ENCODE peak calls at places on chromosome 12, in four cellular contexts. J is vagina; W is CD4-positive, alpha-beta T cell; Q is neural crest cell. U is an unnamed sample.
A peak's percentile ranks its signal among the peaks of the same experiment; 100 is the strongest.

GRCh38 chr12:15752780-15753179 is 36.4 kb downstream of the EPS8 start:
- DNase-seq in J (no peak), W (no peak), Q (no peak), U (no peak)

GRCh38 chr12:90023207-90023870 is 314.7 kb upstream of the ATP2B1 start:
- DNase-seq in J (no peak), W (no peak), Q (no peak), U (no peak)

GRCh38 chr12:102423447-102423846 is 56.9 kb downstream of the IGF1 start:
- DNase-seq in J (no peak), W (no peak), Q (no peak), U (no peak)

GRCh38 chr12:106275458-106275857 is 27.1 kb upstream of the TCP11L2 start:
- DNase-seq in J (no peak), W (no peak), Q (no peak), U (no peak)

GRCh38 chr12:25415004-25415403 is 138.1 kb downstream of the LMNTD1 start:
- DNase-seq in J (no peak), W (no peak), Q (no peak), U (no peak)

GRCh38 chr12:45314770-45315169 is 98.9 kb downstream of the ANO6 start:
- DNase-seq in J (no peak), W (no peak), Q (no peak), U (no peak)

GRCh38 chr12:47408171-47408871 is 297.5 kb downstream of the RPAP3 start:
- DNase-seq in J (no peak), W (no peak), Q (no peak), U (peak; percentile 46)

GRCh38 chr12:64187370-64187769 is 34.7 kb downstream of the KICS2 start:
- DNase-seq in J (no peak), W (no peak), Q (no peak), U (no peak)

GRCh38 chr12:47964102-47964723 is 817 bp downstream of the TMEM106C start:
- DNase-seq in J (no peak), W (no peak), Q (no peak), U (no peak)

GRCh38 chr12:80019691-80020090 is 79.6 kb upstream of the OTOGL start:
- DNase-seq in J (no peak), W (no peak), Q (no peak), U (no peak)

DNA sequence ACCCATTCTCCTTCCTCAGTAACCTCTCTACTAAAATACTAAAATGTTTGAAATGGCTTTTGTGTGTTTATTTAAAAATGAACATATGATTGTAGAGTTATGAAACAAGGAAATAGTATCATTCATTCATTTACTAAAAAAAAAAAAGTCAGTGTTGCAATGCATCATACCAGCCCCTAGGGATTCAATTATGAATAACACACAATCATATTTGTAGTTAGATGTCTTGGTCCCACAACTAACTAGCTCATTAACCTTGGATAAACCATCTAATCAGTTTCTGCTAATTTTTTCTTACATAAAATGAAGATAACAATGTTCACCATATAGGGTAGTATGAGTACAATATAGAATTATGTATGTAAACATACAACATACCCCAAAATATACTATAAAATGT is 183.2 kb downstream of the GRIN2B start:
- DNase-seq in J (no peak), W (no peak), Q (no peak), U (no peak)
- TF ChIP-seq CTCF in J (no peak), W (no peak), Q (peak; percentile 44), U (no peak)

GRCh38 chr12:75724913-75725312 is 213.5 kb upstream of the KRR1 start:
- DNase-seq in J (no peak), W (no peak), Q (no peak), U (no peak)

GRCh38 chr12:75722714-75723200 is 211.3 kb upstream of the KRR1 start:
- DNase-seq in J (no peak), W (peak; percentile 1), Q (no peak), U (no peak)

GRCh38 chr12:75727577-75727976 is 216.2 kb upstream of the KRR1 start:
- DNase-seq in J (no peak), W (no peak), Q (no peak), U (no peak)

GRCh38 chr12:75728826-75729225 is 217.4 kb upstream of the KRR1 start:
- DNase-seq in J (no peak), W (no peak), Q (no peak), U (no peak)

GRCh38 chr12:75725505-75726120 is 214.2 kb upstream of the KRR1 start:
- DNase-seq in J (no peak), W (no peak), Q (no peak), U (no peak)
- TF ChIP-seq CTCF in J (no peak), W (no peak), Q (peak; percentile 22), U (no peak)

DNA sequence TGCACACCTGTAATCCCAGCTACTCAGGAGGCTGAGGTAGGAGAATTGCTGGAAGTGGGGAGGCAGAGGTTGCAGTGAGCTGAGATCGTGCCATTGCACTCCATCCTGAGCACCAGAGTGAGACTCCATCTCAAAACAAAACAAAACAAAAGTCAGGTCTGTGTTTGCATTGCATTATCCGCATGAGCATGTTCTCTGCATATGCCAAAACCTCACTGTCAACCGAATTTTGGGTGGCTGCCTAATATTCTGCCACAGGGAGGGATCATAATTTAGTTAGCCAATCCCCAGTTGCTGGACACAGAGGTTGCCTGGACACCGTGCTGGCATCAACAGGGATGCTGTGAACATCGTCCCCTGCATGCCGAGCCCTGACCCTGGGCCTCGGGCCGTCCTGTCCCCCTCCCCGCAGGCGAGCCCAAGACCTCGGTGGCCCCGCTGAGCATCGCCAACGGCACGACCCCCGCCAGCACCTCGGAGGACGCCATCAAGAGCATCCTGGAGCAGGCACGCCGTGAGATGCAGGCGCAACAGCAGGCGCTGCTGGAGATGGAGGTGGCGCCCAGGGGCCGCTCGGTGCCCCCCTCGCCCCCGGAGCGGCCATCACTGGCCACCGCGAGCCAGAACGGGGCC is 49.2 kb downstream of the PHETA1 start:
- DNase-seq in J (no peak), W (no peak), Q (no peak), U (no peak)
- TF ChIP-seq CTCF in J (no peak), W (no peak), Q (no peak), U (no peak)

GRCh38 chr12:126347421-126347820 is 1282.2 kb downstream of the AACS start:
- DNase-seq in J (no peak), W (no peak), Q (no peak), U (no peak)
- TF ChIP-seq CTCF in J (no peak), W (no peak), Q (peak; percentile 34), U (no peak)

GRCh38 chr12:126976574-126976973 is 1290.4 kb upstream of the TMEM132C start:
- DNase-seq in J (no peak), W (no peak), Q (no peak), U (no peak)

DNA sequence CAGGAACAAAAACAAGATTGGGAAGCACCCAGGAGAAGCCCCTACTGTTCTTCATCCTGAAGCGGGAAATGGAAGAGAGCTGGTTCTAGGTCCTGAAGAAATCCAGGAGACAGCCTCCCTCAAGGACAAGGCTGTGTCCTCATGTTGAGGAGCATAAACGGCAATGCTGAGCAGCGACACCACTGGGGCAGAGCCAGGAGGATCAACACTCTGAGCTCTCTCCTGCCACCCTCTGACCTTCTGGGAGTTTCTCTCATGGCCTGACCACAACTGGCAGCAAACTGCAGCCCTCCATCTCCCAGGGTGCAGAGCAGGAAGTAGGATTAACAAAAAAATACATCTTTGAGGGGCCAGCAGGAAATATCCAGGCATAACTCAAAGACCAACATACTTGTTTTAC is 1292.2 kb upstream of the TMEM132C start:
- DNase-seq in J (no peak), W (no peak), Q (no peak), U (no peak)
- TF ChIP-seq CTCF in J (no peak), W (no peak), Q (no peak), U (no peak)

GRCh38 chr12:111211910-111212757 is 156.8 kb downstream of the PHETA1 start:
- DNase-seq in J (no peak), W (no peak), Q (peak; percentile 36), U (no peak)
- TF ChIP-seq CTCF in J (no peak), W (no peak), Q (no peak), U (no peak)

DNA sequence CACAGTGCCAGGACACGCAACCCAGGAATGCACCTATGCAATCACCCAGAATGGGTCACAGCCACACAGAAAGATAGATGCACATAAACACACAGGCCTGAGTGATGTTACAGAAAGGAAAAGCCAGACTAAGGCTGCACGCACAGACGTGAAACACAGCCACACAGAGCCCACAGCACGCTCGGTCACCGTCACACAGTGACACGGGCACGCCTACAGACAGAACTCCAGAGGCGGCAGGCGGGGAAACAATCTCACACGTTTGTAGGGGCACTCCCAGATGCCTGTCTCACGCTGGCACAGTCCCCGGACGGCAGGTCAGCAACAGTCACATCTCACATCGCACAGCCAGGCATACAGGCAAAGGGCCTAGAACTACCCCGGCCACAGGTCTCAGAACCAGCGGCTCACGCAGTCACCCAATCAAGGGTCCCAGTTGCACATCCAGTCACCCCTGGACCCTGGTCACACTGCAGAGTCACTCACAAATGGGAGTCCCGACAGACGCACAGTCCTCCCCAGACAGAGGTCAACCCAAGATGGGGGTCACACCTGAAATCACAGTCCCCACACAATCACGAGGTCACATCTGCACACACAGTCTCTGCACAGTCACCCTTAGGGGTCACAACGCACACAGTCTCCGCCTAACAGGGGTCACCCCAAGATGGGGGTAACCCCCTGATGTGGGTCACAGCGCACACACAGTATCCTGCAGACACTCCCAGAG is 790 bp downstream of the SSH1 start:
- DNase-seq in J (no peak), W (peak; percentile 57), Q (no peak), U (no peak)
- TF ChIP-seq CTCF in J (no peak), W (no peak), Q (no peak), U (no peak)

GRCh38 chr12:120630139-120630895 is 10.1 kb upstream of the CABP1 start:
- DNase-seq in J (no peak), W (no peak), Q (no peak), U (no peak)

GRCh38 chr12:120631097-120631496 is 9.3 kb upstream of the CABP1 start:
- DNase-seq in J (no peak), W (no peak), Q (no peak), U (no peak)

GRCh38 chr12:120620624-120621023 is 19.8 kb upstream of the CABP1 start:
- DNase-seq in J (no peak), W (no peak), Q (no peak), U (no peak)

GRCh38 chr12:120628919-120629318 is 11.5 kb upstream of the CABP1 start:
- DNase-seq in J (no peak), W (no peak), Q (peak; percentile 15), U (no peak)

DNA sequence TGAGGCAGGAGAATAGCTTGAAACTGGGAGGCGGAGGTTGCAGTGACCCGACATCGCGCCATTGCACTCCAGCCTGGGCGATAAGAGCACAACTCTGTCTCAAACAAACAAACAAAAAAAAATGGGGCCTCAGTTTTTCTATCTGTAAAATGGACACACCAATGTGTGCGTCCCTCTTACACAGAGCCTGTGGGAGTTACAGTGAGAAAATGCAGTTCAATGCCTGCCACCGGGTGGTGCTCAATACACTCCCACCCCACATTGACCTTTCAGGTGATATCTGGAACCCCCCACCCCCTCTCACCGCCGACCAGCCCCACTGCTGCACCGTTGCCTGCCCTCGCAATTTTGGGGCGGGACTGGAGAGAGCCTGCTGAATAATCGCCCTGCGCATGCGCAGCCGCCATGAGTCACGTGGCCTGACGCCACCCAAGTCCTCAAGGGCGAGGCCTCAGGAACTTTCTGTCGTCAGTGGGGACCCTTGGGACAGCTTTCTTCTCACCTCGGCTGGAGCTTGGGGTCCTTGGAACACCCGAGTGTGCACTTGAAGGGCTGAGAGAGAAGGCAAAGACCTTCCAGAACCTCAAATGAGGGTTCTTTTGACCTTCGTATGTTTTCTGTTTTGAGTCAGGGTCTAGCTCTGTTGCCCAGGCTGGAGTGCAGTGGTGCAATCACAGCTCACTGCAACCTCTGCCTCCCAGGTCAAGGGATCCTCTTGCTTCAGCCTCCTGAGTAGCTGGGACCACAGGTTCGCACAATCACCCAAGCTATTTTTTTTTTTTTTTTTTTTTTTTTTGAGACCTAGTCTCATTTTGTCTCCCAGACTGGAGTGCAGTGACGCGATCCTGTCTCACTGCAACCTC is 14.6 kb upstream of the CABP1 start:
- DNase-seq in J (no peak), W (no peak), Q (no peak), U (no peak)
- TF ChIP-seq CTCF in J (no peak), W (no peak), Q (peak; percentile 23), U (no peak)